ENCODE peak calls at places on chromosome 3, in seven cellular contexts. One of them, this sample, is unnamed.

GRCh38 chr3:67678665-67679064 is 24.3 kb upstream of the SUCLG2 start:
- DNase-seq in neuronal stem cell: no peak
- DNase-seq in IMR-90: no peak
- DNase-seq in H9: no peak
- DNase-seq in H1: no peak
- DNase-seq in mesenchymal stem cell: no peak
- DNase-seq in trophoblast cell: no peak
- DNase-seq in this sample: no peak

GRCh38 chr3:74426571-74426970 is 187.9 kb downstream of the CNTN3 start:
- DNase-seq in neuronal stem cell: no peak
- DNase-seq in IMR-90: peak
- DNase-seq in H9: no peak
- DNase-seq in H1: no peak
- DNase-seq in mesenchymal stem cell: no peak
- DNase-seq in trophoblast cell: no peak
- DNase-seq in this sample: no peak

GRCh38 chr3:108222813-108223307 is 636 bp upstream of the IFT57 start:
- DNase-seq in neuronal stem cell: peak
- DNase-seq in IMR-90: peak
- DNase-seq in H9: no peak
- DNase-seq in H1: no peak
- DNase-seq in mesenchymal stem cell: no peak
- DNase-seq in trophoblast cell: no peak
- DNase-seq in this sample: peak

GRCh38 chr3:167913218-167913902 is 177.8 kb downstream of the SERPINI1 start:
- DNase-seq in neuronal stem cell: no peak
- DNase-seq in IMR-90: peak
- DNase-seq in H9: peak
- DNase-seq in H1: no peak
- DNase-seq in mesenchymal stem cell: peak
- DNase-seq in trophoblast cell: no peak
- DNase-seq in this sample: peak

GRCh38 chr3:28089527-28089897 is 151.9 kb upstream of the CMC1 start:
- DNase-seq in neuronal stem cell: no peak
- DNase-seq in IMR-90: no peak
- DNase-seq in H9: no peak
- DNase-seq in H1: no peak
- DNase-seq in mesenchymal stem cell: no peak
- DNase-seq in trophoblast cell: no peak
- DNase-seq in this sample: no peak

GRCh38 chr3:45103753-45104714 is 42.1 kb downstream of the CDCP1 start:
- DNase-seq in neuronal stem cell: no peak
- DNase-seq in IMR-90: no peak
- DNase-seq in H9: no peak
- DNase-seq in H1: no peak
- DNase-seq in mesenchymal stem cell: no peak
- DNase-seq in trophoblast cell: no peak
- DNase-seq in this sample: no peak

GRCh38 chr3:73513260-73513659 is 111.5 kb downstream of the PDZRN3 start:
- DNase-seq in neuronal stem cell: no peak
- DNase-seq in IMR-90: no peak
- DNase-seq in H9: no peak
- DNase-seq in H1: no peak
- DNase-seq in mesenchymal stem cell: no peak
- DNase-seq in trophoblast cell: no peak
- DNase-seq in this sample: no peak

GRCh38 chr3:25592510-25592968 is 72.2 kb downstream of the TOP2B start:
- DNase-seq in neuronal stem cell: no peak
- DNase-seq in IMR-90: peak
- DNase-seq in H9: no peak
- DNase-seq in H1: no peak
- DNase-seq in mesenchymal stem cell: peak
- DNase-seq in trophoblast cell: peak
- DNase-seq in this sample: peak

GRCh38 chr3:37826933-37827332 is 34.7 kb upstream of the CTDSPL start:
- DNase-seq in neuronal stem cell: no peak
- DNase-seq in IMR-90: no peak
- DNase-seq in H9: no peak
- DNase-seq in H1: no peak
- DNase-seq in mesenchymal stem cell: no peak
- DNase-seq in trophoblast cell: no peak
- DNase-seq in this sample: no peak

GRCh38 chr3:169131695-169132464 is 531.6 kb downstream of the MECOM start:
- DNase-seq in neuronal stem cell: no peak
- DNase-seq in IMR-90: no peak
- DNase-seq in H9: no peak
- DNase-seq in H1: no peak
- DNase-seq in mesenchymal stem cell: no peak
- DNase-seq in trophoblast cell: no peak
- DNase-seq in this sample: no peak

GRCh38 chr3:27483117-27484001 is 825 bp downstream of the SLC4A7 start:
- DNase-seq in neuronal stem cell: peak
- DNase-seq in IMR-90: peak
- DNase-seq in H9: peak
- DNase-seq in H1: peak
- DNase-seq in mesenchymal stem cell: peak
- DNase-seq in trophoblast cell: peak
- DNase-seq in this sample: peak

GRCh38 chr3:10955694-10956453 is 36.7 kb upstream of the SLC6A1 start:
- DNase-seq in neuronal stem cell: no peak
- DNase-seq in IMR-90: no peak
- DNase-seq in H9: no peak
- DNase-seq in H1: no peak
- DNase-seq in mesenchymal stem cell: no peak
- DNase-seq in trophoblast cell: no peak
- DNase-seq in this sample: no peak

GRCh38 chr3:87182023-87182422 is 45.1 kb upstream of the CHMP2B start:
- DNase-seq in neuronal stem cell: no peak
- DNase-seq in IMR-90: no peak
- DNase-seq in H9: no peak
- DNase-seq in H1: no peak
- DNase-seq in mesenchymal stem cell: no peak
- DNase-seq in trophoblast cell: no peak
- DNase-seq in this sample: no peak

GRCh38 chr3:31288224-31288623 is 244.5 kb upstream of the STT3B start:
- DNase-seq in neuronal stem cell: peak
- DNase-seq in IMR-90: no peak
- DNase-seq in H9: no peak
- DNase-seq in H1: no peak
- DNase-seq in mesenchymal stem cell: no peak
- DNase-seq in trophoblast cell: no peak
- DNase-seq in this sample: no peak

GRCh38 chr3:126514161-126514560 is 3.4 kb downstream of the UROC1 start:
- DNase-seq in neuronal stem cell: no peak
- DNase-seq in IMR-90: no peak
- DNase-seq in H9: no peak
- DNase-seq in H1: no peak
- DNase-seq in mesenchymal stem cell: no peak
- DNase-seq in trophoblast cell: no peak
- DNase-seq in this sample: no peak

GRCh38 chr3:46959169-46959515 is 17.4 kb downstream of the CCDC12 start:
- DNase-seq in neuronal stem cell: no peak
- DNase-seq in IMR-90: no peak
- DNase-seq in H9: no peak
- DNase-seq in H1: no peak
- DNase-seq in mesenchymal stem cell: no peak
- DNase-seq in trophoblast cell: no peak
- DNase-seq in this sample: no peak

GRCh38 chr3:127113571-127113891 is 79.4 kb upstream of the PRR23E start:
- DNase-seq in neuronal stem cell: no peak
- DNase-seq in IMR-90: no peak
- DNase-seq in H9: no peak
- DNase-seq in H1: no peak
- DNase-seq in mesenchymal stem cell: no peak
- DNase-seq in trophoblast cell: no peak
- DNase-seq in this sample: no peak

GRCh38 chr3:188212308-188212969 is 58.5 kb downstream of the LPP start:
- DNase-seq in neuronal stem cell: no peak
- DNase-seq in IMR-90: peak
- DNase-seq in H9: no peak
- DNase-seq in H1: no peak
- DNase-seq in mesenchymal stem cell: peak
- DNase-seq in trophoblast cell: no peak
- DNase-seq in this sample: peak

GRCh38 chr3:180601688-180602666 is at the start of gene TTC14:
- DNase-seq in neuronal stem cell: peak
- DNase-seq in IMR-90: peak
- DNase-seq in H9: peak
- DNase-seq in H1: peak
- DNase-seq in mesenchymal stem cell: peak
- DNase-seq in trophoblast cell: peak
- DNase-seq in this sample: peak

DNA sequence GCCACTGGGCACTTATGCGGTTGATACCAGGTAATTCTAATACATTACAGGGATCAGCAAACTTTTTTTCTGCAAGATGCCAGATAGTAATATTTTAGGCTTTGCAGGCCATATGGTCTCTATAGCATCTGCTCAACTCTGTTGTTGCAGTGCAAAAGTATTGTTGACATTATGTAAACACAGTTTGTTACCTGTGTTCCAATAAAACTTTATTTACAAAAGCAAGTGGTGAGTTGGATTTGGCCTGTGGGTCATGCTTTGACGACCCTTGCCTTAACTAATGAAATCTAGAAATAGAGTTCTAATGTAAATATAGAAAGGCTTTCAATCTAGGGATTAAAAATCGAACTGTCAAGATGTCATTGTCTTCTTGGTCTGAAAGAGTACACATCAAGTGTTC is 44.4 kb downstream of the PIK3CA start:
- DNase-seq in neuronal stem cell: no peak
- DNase-seq in IMR-90: no peak
- DNase-seq in H9: no peak
- DNase-seq in H1: no peak
- DNase-seq in mesenchymal stem cell: no peak
- DNase-seq in trophoblast cell: no peak
- DNase-seq in this sample: no peak
- H3K18ac ChIP-seq in neuronal stem cell: no peak
- H3K18ac ChIP-seq in IMR-90: no peak
- H3K18ac ChIP-seq in H9: no peak
- H3K18ac ChIP-seq in H1: no peak
- H3K18ac ChIP-seq in mesenchymal stem cell: no peak
- H3K18ac ChIP-seq in trophoblast cell: no peak
- H3K18ac ChIP-seq in this sample: no peak

DNA sequence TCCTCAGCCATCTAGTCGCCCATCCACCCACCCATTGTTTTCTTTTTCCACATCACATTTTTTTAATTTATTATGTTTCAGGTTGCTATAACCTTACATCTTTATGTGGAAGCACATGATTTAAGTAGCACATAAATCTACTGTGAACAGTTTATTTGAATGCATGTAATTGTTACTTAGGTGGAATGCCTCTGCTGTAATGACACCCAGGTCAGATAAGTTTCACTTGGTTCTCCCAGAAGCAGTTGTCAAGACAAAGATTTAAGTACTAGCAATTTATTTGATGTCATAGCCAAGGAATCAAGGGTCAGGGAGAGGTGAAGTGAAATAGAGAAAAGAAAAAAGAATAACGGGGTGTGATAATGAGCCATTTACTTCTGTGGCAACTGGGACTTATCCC is 95.1 kb downstream of the CD200R1L start:
- DNase-seq in neuronal stem cell: no peak
- DNase-seq in IMR-90: no peak
- DNase-seq in H9: no peak
- DNase-seq in H1: no peak
- DNase-seq in mesenchymal stem cell: no peak
- DNase-seq in trophoblast cell: no peak
- DNase-seq in this sample: no peak
- H4K8ac ChIP-seq in neuronal stem cell: no peak
- H4K8ac ChIP-seq in IMR-90: no peak
- H4K8ac ChIP-seq in H9: no peak
- H4K8ac ChIP-seq in H1: no peak
- H4K8ac ChIP-seq in mesenchymal stem cell: no peak
- H4K8ac ChIP-seq in trophoblast cell: no peak
- H4K8ac ChIP-seq in this sample: no peak

GRCh38 chr3:109731639-109732473 is 394.5 kb upstream of the DPPA4 start:
- DNase-seq in neuronal stem cell: peak
- DNase-seq in IMR-90: peak
- DNase-seq in H9: no peak
- DNase-seq in H1: peak
- DNase-seq in mesenchymal stem cell: peak
- DNase-seq in trophoblast cell: peak
- DNase-seq in this sample: peak
- H3K18ac ChIP-seq in neuronal stem cell: no peak
- H3K18ac ChIP-seq in IMR-90: peak
- H3K18ac ChIP-seq in H9: no peak
- H3K18ac ChIP-seq in H1: no peak
- H3K18ac ChIP-seq in mesenchymal stem cell: no peak
- H3K18ac ChIP-seq in trophoblast cell: no peak
- H3K18ac ChIP-seq in this sample: no peak

GRCh38 chr3:171851685-171852084 is 8.5 kb downstream of the TMEM212 start:
- DNase-seq in neuronal stem cell: no peak
- DNase-seq in IMR-90: peak
- DNase-seq in H9: no peak
- DNase-seq in H1: no peak
- DNase-seq in mesenchymal stem cell: peak
- DNase-seq in trophoblast cell: no peak
- DNase-seq in this sample: no peak

GRCh38 chr3:171850968-171851600 is 7.9 kb downstream of the TMEM212 start:
- DNase-seq in neuronal stem cell: no peak
- DNase-seq in IMR-90: no peak
- DNase-seq in H9: no peak
- DNase-seq in H1: no peak
- DNase-seq in mesenchymal stem cell: no peak
- DNase-seq in trophoblast cell: no peak
- DNase-seq in this sample: no peak

GRCh38 chr3:171847595-171848259 is 4.6 kb downstream of the TMEM212 start:
- DNase-seq in neuronal stem cell: no peak
- DNase-seq in IMR-90: no peak
- DNase-seq in H9: no peak
- DNase-seq in H1: no peak
- DNase-seq in mesenchymal stem cell: no peak
- DNase-seq in trophoblast cell: no peak
- DNase-seq in this sample: no peak

GRCh38 chr3:171850324-171850697 is 7.2 kb downstream of the TMEM212 start:
- DNase-seq in neuronal stem cell: no peak
- DNase-seq in IMR-90: no peak
- DNase-seq in H9: no peak
- DNase-seq in H1: no peak
- DNase-seq in mesenchymal stem cell: no peak
- DNase-seq in trophoblast cell: peak
- DNase-seq in this sample: peak

DNA sequence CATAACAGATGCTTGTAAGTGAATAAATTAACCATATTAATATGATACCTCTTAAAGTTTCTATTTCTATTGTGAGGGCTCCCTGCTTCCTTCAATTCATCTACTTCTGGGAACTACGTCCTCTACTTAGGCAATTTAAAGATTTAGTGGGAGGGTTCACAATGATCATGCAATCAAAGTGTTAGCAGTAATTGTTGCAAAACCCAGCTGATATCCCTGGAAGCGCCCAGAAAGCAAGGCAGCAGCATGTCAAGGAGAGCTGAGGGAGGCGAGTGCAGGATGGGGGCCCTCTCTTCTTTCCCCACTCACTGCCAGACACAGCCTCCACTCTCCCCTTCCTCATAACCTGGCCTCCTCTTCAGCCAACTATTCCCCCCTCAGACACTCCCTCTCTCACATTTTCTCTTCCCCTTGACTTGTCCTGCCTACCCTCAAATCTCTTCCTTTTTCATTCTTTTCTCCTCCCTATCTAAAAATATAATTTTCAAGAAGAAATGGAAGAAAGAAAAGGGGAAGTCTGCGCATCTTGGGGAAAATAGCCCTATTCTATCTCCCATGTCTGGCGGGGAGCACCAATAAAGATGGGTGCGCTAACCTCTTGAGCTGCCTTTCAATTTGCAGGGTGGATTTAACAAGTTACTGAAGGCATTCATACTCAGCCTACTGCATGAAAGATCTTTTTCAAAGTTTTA is 6.6 kb downstream of the TMEM212 start:
- DNase-seq in neuronal stem cell: no peak
- DNase-seq in IMR-90: no peak
- DNase-seq in H9: no peak
- DNase-seq in H1: no peak
- DNase-seq in mesenchymal stem cell: no peak
- DNase-seq in trophoblast cell: no peak
- DNase-seq in this sample: no peak
- H4K8ac ChIP-seq in neuronal stem cell: no peak
- H4K8ac ChIP-seq in IMR-90: no peak
- H4K8ac ChIP-seq in H9: no peak
- H4K8ac ChIP-seq in H1: no peak
- H4K8ac ChIP-seq in mesenchymal stem cell: peak
- H4K8ac ChIP-seq in trophoblast cell: no peak
- H4K8ac ChIP-seq in this sample: no peak

This sample was measured in mesendoderm.